ENCODE peak calls at places on chromosomes 12 and 14, in eight cellular contexts. V is GM04504; L is iris pigment epithelial cell; S is posterior vena cava; H is HTR-8/SVneo; C is NCI-H2081; Y is foreskin fibroblast; I is stimulated activated CD4-positive, alpha-beta T cell treated with anti-CD3 and anti-CD28 coated beads, Interleukin-4, amount 100 ng/mL, for 48 hours. W is an unnamed sample.

GRCh38 chr14:99468836-99469592 is 11.6 kb downstream of the SETD3 start:
- DNase-seq in V (no peak), L (peak; percentile 49), S (no peak), H (no peak), C (no peak), Y (no peak), I (no peak), W (no peak)

GRCh38 chr12:80829767-80830166 is 108.0 kb downstream of the LIN7A start:
- DNase-seq in V (peak; percentile 9), L (no peak), S (no peak), H (no peak), C (no peak), Y (peak; percentile 57), I (no peak), W (no peak)

GRCh38 chr14:70879448-70879847 is 27.8 kb upstream of the PCNX1 start:
- DNase-seq in V (no peak), L (peak; percentile 51), S (no peak), H (no peak), C (no peak), Y (peak; percentile 22), I (no peak), W (no peak)

GRCh38 chr12:131118366-131118765 is 164.7 kb downstream of the ADGRD1 start:
- DNase-seq in V (no peak), L (no peak), S (peak; percentile 36), H (no peak), C (no peak), Y (no peak), I (no peak), W (no peak)

GRCh38 chr12:92648242-92649031 is 54.4 kb upstream of the PLEKHG7 start:
- DNase-seq in V (no peak), L (no peak), S (no peak), H (no peak), C (no peak), Y (peak; percentile 39), I (no peak), W (no peak)

GRCh38 chr14:62289471-62289870 is 527.3 kb downstream of the SNAPC1 start:
- DNase-seq in V (no peak), L (peak; percentile 4), S (no peak), H (peak; percentile 40), C (no peak), Y (peak; percentile 25), I (no peak), W (no peak)

GRCh38 chr12:60174476-60174875 is 578.6 kb downstream of the SLC16A7 start:
- DNase-seq in V (no peak), L (peak; percentile 61), S (no peak), H (no peak), C (no peak), Y (peak; percentile 61), I (no peak), W (no peak)

GRCh38 chr12:15688838-15689237 is 100.3 kb downstream of the EPS8 start:
- DNase-seq in V (no peak), L (no peak), S (no peak), H (no peak), C (no peak), Y (no peak), I (no peak), W (peak; percentile 35)

GRCh38 chr12:67086116-67086515 is 183.0 kb upstream of the CAND1 start:
- DNase-seq in V (no peak), L (no peak), S (no peak), H (no peak), C (no peak), Y (no peak), I (no peak), W (no peak)

GRCh38 chr14:65533736-65534404 is 121.3 kb downstream of the FUT8 start:
- DNase-seq in V (no peak), L (no peak), S (no peak), H (no peak), C (no peak), Y (no peak), I (no peak), W (no peak)

GRCh38 chr12:126936181-126936851 is 1330.7 kb upstream of the TMEM132C start:
- DNase-seq in V (no peak), L (no peak), S (no peak), H (no peak), C (no peak), Y (no peak), I (no peak), W (peak; percentile 2)

GRCh38 chr12:27548301-27549199 is 24.5 kb downstream of the PPFIBP1 start:
- DNase-seq in V (no peak), L (no peak), S (no peak), H (no peak), C (no peak), Y (peak; percentile 35), I (no peak), W (peak; percentile 44)

GRCh38 chr12:85156569-85156968 is 120.4 kb downstream of the LRRIQ1 start:
- DNase-seq in V (no peak), L (no peak), S (no peak), H (no peak), C (no peak), Y (no peak), I (no peak), W (no peak)

GRCh38 chr12:22282283-22282682 is 52.2 kb downstream of the ST8SIA1 start:
- DNase-seq in V (peak; percentile 61), L (peak; percentile 72), S (no peak), H (no peak), C (no peak), Y (peak; percentile 69), I (no peak), W (no peak)

GRCh38 chr14:26984318-26985177 is 386.7 kb upstream of the NOVA1 start:
- DNase-seq in V (peak; percentile 25), L (peak; percentile 60), S (no peak), H (no peak), C (peak; percentile 70), Y (peak; percentile 82), I (peak; percentile 4), W (peak; percentile 39)

GRCh38 chr14:33646692-33647260 is 304.1 kb downstream of the EGLN3 start:
- DNase-seq in V (no peak), L (peak; percentile 91), S (no peak), H (peak; percentile 12), C (no peak), Y (peak; percentile 61), I (no peak), W (no peak)

GRCh38 chr14:55911794-55912193 is 206.4 kb upstream of the PELI2 start:
- DNase-seq in V (no peak), L (no peak), S (no peak), H (no peak), C (no peak), Y (no peak), I (no peak), W (no peak)

GRCh38 chr14:21048638-21049037 is 6.5 kb downstream of the RNASE7 start:
- DNase-seq in V (no peak), L (no peak), S (no peak), H (no peak), C (no peak), Y (no peak), I (no peak), W (no peak)

GRCh38 chr14:32358781-32359180 is 29.7 kb downstream of the AKAP6 start:
- DNase-seq in V (no peak), L (no peak), S (no peak), H (no peak), C (no peak), Y (no peak), I (no peak), W (no peak)

W was measured in SW480.